ENCODE peak calls at places on chromosomes 3 and 15, in ten cellular contexts. H is heart left ventricle, P is K562, R is NT2/D1, F is PC-9, M is mesenchymal stem cell, U is osteoblast, T is brain microvascular endothelial cell, B is lung, Y is aorta. E is an unnamed sample. For H3K36me3, the result is how much of the 10 kb centered on the place peaks cover.

GRCh38 chr15:90055182-90055581 is 47.1 kb downstream of the IDH2 start:
- DNase-seq in H (no peak), P (no peak), R (no peak), F (no peak), M (no peak), U (no peak), T (no peak), B (no peak), Y (no peak), E (no peak)

GRCh38 chr3:197800379-197800778 is 9.3 kb downstream of the LRCH3 start:
- DNase-seq in H (no peak), P (no peak), R (no peak), F (no peak), M (peak), U (peak), T (no peak), B (no peak), Y (no peak), E (no peak)

GRCh38 chr3:128807186-128807830 is 72.1 kb upstream of the ACAD9 start:
- DNase-seq in H (no peak), P (no peak), R (no peak), F (no peak), M (no peak), U (no peak), T (no peak), B (no peak), Y (no peak), E (no peak)

GRCh38 chr15:23518104-23518503 is 47.4 kb upstream of the MKRN3 start:
- DNase-seq in H (no peak), P (no peak), R (no peak), F (no peak), M (no peak), U (no peak), T (no peak), B (no peak), Y (no peak), E (no peak)

GRCh38 chr3:54120657-54121403 is 1.5 kb upstream of the CACNA2D3 start:
- DNase-seq in H (no peak), P (no peak), R (no peak), F (no peak), M (no peak), U (peak), T (no peak), B (no peak), Y (no peak), E (no peak)

GRCh38 chr3:47780727-47781325 is 867 bp downstream of the SMARCC1 start:
- DNase-seq in H (no peak), P (no peak), R (no peak), F (no peak), M (peak), U (no peak), T (no peak), B (no peak), Y (no peak), E (no peak)

GRCh38 chr15:78083687-78084358 is 6.3 kb upstream of the TBC1D2B start:
- DNase-seq in H (no peak), P (no peak), R (no peak), F (no peak), M (peak), U (peak), T (no peak), B (no peak), Y (peak), E (no peak)

GRCh38 chr15:44775923-44776322 is 39.6 kb downstream of the TRIM69 start:
- DNase-seq in H (no peak), P (no peak), R (no peak), F (no peak), M (peak), U (no peak), T (no peak), B (no peak), Y (no peak), E (no peak)

GRCh38 chr3:136067211-136067610 is 101.7 kb downstream of the PPP2R3A start:
- DNase-seq in H (no peak), P (no peak), R (no peak), F (no peak), M (no peak), U (no peak), T (no peak), B (no peak), Y (no peak), E (no peak)

GRCh38 chr3:15102256-15102655 is 3.3 kb upstream of the RBSN start:
- DNase-seq in H (peak), P (no peak), R (no peak), F (peak), M (no peak), U (no peak), T (no peak), B (peak), Y (peak), E (no peak)

GRCh38 chr3:56557815-56558170 is 818 bp downstream of the CCDC66 start:
- DNase-seq in H (no peak), P (no peak), R (no peak), F (no peak), M (no peak), U (peak), T (no peak), B (no peak), Y (no peak), E (no peak)

GRCh38 chr15:36951747-36952247 is 148.6 kb downstream of the MEIS2 start:
- DNase-seq in H (no peak), P (peak), R (no peak), F (no peak), M (peak), U (no peak), T (no peak), B (no peak), Y (no peak), E (peak)

GRCh38 chr3:101119535-101119934 is 126.3 kb upstream of the ABI3BP start:
- DNase-seq in H (no peak), P (no peak), R (no peak), F (no peak), M (peak), U (peak), T (peak), B (no peak), Y (no peak), E (no peak)

GRCh38 chr15:43067717-43068461 is 37.9 kb downstream of the UBR1 start:
- DNase-seq in H (no peak), P (no peak), R (peak), F (no peak), M (peak), U (peak), T (peak), B (no peak), Y (no peak), E (no peak)

GRCh38 chr3:71685686-71686085 is 39.5 kb downstream of the EIF4E3 start:
- DNase-seq in H (no peak), P (no peak), R (no peak), F (no peak), M (no peak), U (no peak), T (no peak), B (no peak), Y (no peak), E (no peak)

GRCh38 chr3:57691411-57692133 is 1.3 kb downstream of the DENND6A start:
- DNase-seq in H (no peak), P (peak), R (no peak), F (no peak), M (peak), U (no peak), T (no peak), B (no peak), Y (no peak), E (no peak)

GRCh38 chr3:7977245-7978103 is 524.1 kb upstream of the LMCD1 start:
- DNase-seq in H (no peak), P (no peak), R (no peak), F (no peak), M (no peak), U (no peak), T (peak), B (no peak), Y (no peak), E (no peak)

GRCh38 chr3:67362686-67363085 is 291.7 kb downstream of the SUCLG2 start:
- DNase-seq in H (no peak), P (peak), R (peak), F (peak), M (no peak), U (no peak), T (peak), B (no peak), Y (no peak), E (no peak)

GRCh38 chr15:58842713-58843396 is 71.8 kb downstream of the MINDY2 start:
- DNase-seq in H (no peak), P (peak), R (no peak), F (no peak), M (no peak), U (no peak), T (no peak), B (no peak), Y (no peak), E (no peak)

GRCh38 chr15:33778911-33779310 is 189.4 kb upstream of the CHRM5 start:
- DNase-seq in H (no peak), P (no peak), R (no peak), F (no peak), M (no peak), U (no peak), T (no peak), B (no peak), Y (no peak), E (no peak)

GRCh38 chr3:136093771-136094170 is 102.4 kb downstream of the MSL2 start:
- DNase-seq in H (no peak), P (no peak), R (no peak), F (no peak), M (no peak), U (no peak), T (peak), B (no peak), Y (no peak), E (no peak)

GRCh38 chr3:133384331-133385027 is 15.4 kb upstream of the BFSP2 start:
- DNase-seq in H (peak), P (peak), R (peak), F (peak), M (peak), U (peak), T (peak), B (peak), Y (no peak), E (peak)

GRCh38 chr3:162718697-162719096 is 1222.1 kb downstream of the OTOL1 start:
- DNase-seq in H (no peak), P (no peak), R (no peak), F (no peak), M (no peak), U (no peak), T (peak), B (no peak), Y (no peak), E (no peak)

GRCh38 chr3:142115927-142116668 is 33.2 kb downstream of the TFDP2 start:
- DNase-seq in H (no peak), P (no peak), R (no peak), F (no peak), M (no peak), U (no peak), T (no peak), B (no peak), Y (no peak), E (no peak)

GRCh38 chr3:139797724-139798343 is 120.1 kb upstream of the NMNAT3 start:
- DNase-seq in H (peak), P (peak), R (peak), F (peak), M (peak), U (no peak), T (peak), B (no peak), Y (no peak), E (no peak)

GRCh38 chr3:35081902-35082301 is 557.4 kb upstream of the ARPP21 start:
- DNase-seq in H (no peak), P (no peak), R (no peak), F (no peak), M (no peak), U (no peak), T (no peak), B (no peak), Y (no peak), E (no peak)

GRCh38 chr15:89888214-89888804 is 5.5 kb downstream of the AP3S2 start:
- DNase-seq in H (no peak), P (peak), R (no peak), F (peak), M (peak), U (peak), T (peak), B (no peak), Y (no peak), E (no peak)

GRCh38 chr15:36050899-36051298 is 504.9 kb upstream of the DPH6 start:
- DNase-seq in H (no peak), P (no peak), R (no peak), F (no peak), M (no peak), U (no peak), T (no peak), B (no peak), Y (no peak), E (no peak)

GRCh38 chr3:27746838-27747237 is 24.7 kb upstream of the EOMES start:
- DNase-seq in H (no peak), P (no peak), R (no peak), F (no peak), M (no peak), U (no peak), T (no peak), B (no peak), Y (no peak), E (no peak)

GRCh38 chr15:69422336-69422895 is 8.3 kb downstream of the KIF23 start:
- DNase-seq in H (no peak), P (no peak), R (no peak), F (no peak), M (no peak), U (no peak), T (no peak), B (no peak), Y (no peak), E (no peak)

GRCh38 chr15:82730022-82730530 is 20.4 kb upstream of the AP3B2 start:
- DNase-seq in H (no peak), P (no peak), R (no peak), F (no peak), M (no peak), U (no peak), T (no peak), B (no peak), Y (no peak), E (no peak)

GRCh38 chr3:119695480-119695879 is 7.3 kb upstream of the CFAP91 start:
- DNase-seq in H (no peak), P (peak), R (no peak), F (no peak), M (no peak), U (peak), T (no peak), B (no peak), Y (no peak), E (no peak)

GRCh38 chr3:71156062-71156665 is 427.4 kb downstream of the FOXP1 start:
- DNase-seq in H (no peak), P (no peak), R (no peak), F (peak), M (no peak), U (no peak), T (no peak), B (no peak), Y (no peak), E (no peak)

GRCh38 chr3:163056874-163057497 is 1560.4 kb downstream of the OTOL1 start:
- DNase-seq in H (no peak), P (peak), R (peak), F (peak), M (peak), U (no peak), T (peak), B (peak), Y (no peak), E (peak)

GRCh38 chr3:123246846-123247245 is 45.1 kb downstream of the SEC22A start:
- DNase-seq in H (no peak), P (no peak), R (no peak), F (no peak), M (no peak), U (no peak), T (no peak), B (no peak), Y (no peak), E (no peak)

GRCh38 chr15:92979011-92979701 is 79.0 kb downstream of the CHD2 start:
- DNase-seq in H (no peak), P (no peak), R (no peak), F (no peak), M (no peak), U (peak), T (no peak), B (no peak), Y (no peak), E (peak)

GRCh38 chr15:92989469-92989868 is 89.3 kb downstream of the CHD2 start:
- DNase-seq in H (no peak), P (no peak), R (no peak), F (no peak), M (no peak), U (no peak), T (no peak), B (no peak), Y (no peak), E (no peak)

GRCh38 chr15:92981333-92981732 is 81.2 kb downstream of the CHD2 start:
- DNase-seq in H (no peak), P (no peak), R (no peak), F (peak), M (no peak), U (peak), T (no peak), B (no peak), Y (no peak), E (peak)

GRCh38 chr15:92984161-92984560 is 84.0 kb downstream of the CHD2 start:
- DNase-seq in H (no peak), P (no peak), R (no peak), F (no peak), M (no peak), U (no peak), T (no peak), B (no peak), Y (no peak), E (no peak)
- H3K36me3 ChIP-seq in H (half or more), P (half or more), R (half or more), F (half or more), M (half or more), U (half or more), T (half or more), B (half or more), Y (under half), E (half or more)

GRCh38 chr15:74024687-74025086 is 30.2 kb downstream of the PML start:
- DNase-seq in H (no peak), P (no peak), R (no peak), F (no peak), M (no peak), U (no peak), T (no peak), B (no peak), Y (peak), E (no peak)
- H3K36me3 ChIP-seq in H (half or more), P (half or more), R (half or more), F (under half), M (half or more), U (half or more), T (under half), B (under half), Y (under half), E (under half)

DNA sequence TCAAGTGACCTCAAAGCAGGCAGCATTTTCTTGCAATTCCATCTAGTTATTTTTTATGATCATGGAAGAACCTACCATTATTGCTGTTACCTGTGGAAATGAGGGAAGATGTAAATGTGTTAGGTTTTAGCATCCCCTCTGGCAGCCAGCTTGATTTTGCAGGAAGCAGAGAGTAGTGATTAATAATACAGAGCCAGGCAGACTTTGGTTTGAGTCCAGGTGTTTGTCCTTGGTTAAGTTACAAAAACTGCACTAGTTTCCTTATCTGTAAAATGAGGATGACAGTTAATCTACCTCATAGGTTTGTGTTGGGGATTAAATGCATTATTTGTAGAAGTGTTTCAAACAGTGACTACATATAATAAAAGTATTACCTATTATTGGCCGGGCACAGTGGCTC is 6.7 kb upstream of the ZNF621 start:
- DNase-seq in H (no peak), P (no peak), R (no peak), F (no peak), M (no peak), U (no peak), T (no peak), B (no peak), Y (no peak), E (no peak)
- H3K36me3 ChIP-seq in H (under half), P (under half), R (under half), F (under half), M (under half), U (under half), T (under half), B (under half), Y (under half), E (under half)

GRCh38 chr3:113736548-113737089 is 9.4 kb downstream of the NAA50 start:
- DNase-seq in H (no peak), P (peak), R (peak), F (peak), M (peak), U (peak), T (peak), B (no peak), Y (no peak), E (no peak)
- H3K36me3 ChIP-seq in H (under half), P (half or more), R (under half), F (under half), M (under half), U (under half), T (under half), B (under half), Y (under half), E (under half)

GRCh38 chr3:33383951-33384350 is 56.3 kb downstream of the UBP1 start:
- DNase-seq in H (no peak), P (no peak), R (no peak), F (no peak), M (no peak), U (no peak), T (no peak), B (no peak), Y (no peak), E (no peak)

GRCh38 chr3:33388374-33389100 is 51.7 kb downstream of the UBP1 start:
- DNase-seq in H (no peak), P (no peak), R (no peak), F (no peak), M (no peak), U (no peak), T (no peak), B (no peak), Y (no peak), E (no peak)

GRCh38 chr3:33386631-33387030 is 53.6 kb downstream of the UBP1 start:
- DNase-seq in H (no peak), P (no peak), R (no peak), F (no peak), M (no peak), U (no peak), T (no peak), B (no peak), Y (no peak), E (no peak)

GRCh38 chr3:33389908-33390307 is 50.3 kb downstream of the UBP1 start:
- DNase-seq in H (no peak), P (no peak), R (no peak), F (no peak), M (no peak), U (no peak), T (no peak), B (no peak), Y (no peak), E (no peak)

DNA sequence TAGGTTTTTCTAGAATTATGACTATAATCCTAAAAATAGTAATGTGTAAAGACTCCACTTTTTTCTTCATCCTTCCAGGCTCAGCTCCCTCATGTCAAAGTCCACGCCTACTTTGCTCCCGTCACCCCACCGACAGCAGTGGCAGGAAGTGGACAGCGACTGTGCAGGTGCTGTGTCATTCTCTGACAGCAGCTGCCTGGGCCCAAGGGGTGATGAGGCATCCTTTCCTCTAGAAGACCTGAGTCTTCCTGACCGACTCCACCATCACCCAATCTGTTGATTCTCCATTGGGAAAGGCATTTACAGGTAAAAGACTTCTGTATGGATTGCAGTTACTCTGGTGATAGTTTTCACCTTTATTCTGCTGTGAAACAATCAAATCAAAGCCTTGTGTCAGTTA is 54.8 kb downstream of the UBP1 start:
- DNase-seq in H (no peak), P (peak), R (no peak), F (no peak), M (no peak), U (no peak), T (no peak), B (no peak), Y (no peak), E (no peak)
- H3K36me3 ChIP-seq in H (half or more), P (under half), R (half or more), F (under half), M (half or more), U (half or more), T (half or more), B (under half), Y (under half), E (under half)

GRCh38 chr3:52663098-52663497 is 22.6 kb downstream of the PBRM1 start:
- DNase-seq in H (no peak), P (no peak), R (no peak), F (no peak), M (no peak), U (no peak), T (no peak), B (no peak), Y (no peak), E (no peak)
- H3K36me3 ChIP-seq in H (half or more), P (under half), R (half or more), F (under half), M (half or more), U (half or more), T (under half), B (under half), Y (under half), E (under half)

GRCh38 chr3:127615631-127616305 is 13.2 kb upstream of the PODXL2 start:
- DNase-seq in H (no peak), P (no peak), R (no peak), F (no peak), M (no peak), U (peak), T (no peak), B (no peak), Y (peak), E (no peak)
- H3K36me3 ChIP-seq in H (under half), P (half or more), R (half or more), F (under half), M (under half), U (under half), T (under half), B (under half), Y (under half), E (under half)

GRCh38 chr3:12829886-12830784 is 11.2 kb downstream of the RPL32 start:
- DNase-seq in H (no peak), P (peak), R (no peak), F (no peak), M (no peak), U (no peak), T (no peak), B (no peak), Y (no peak), E (no peak)
- H3K36me3 ChIP-seq in H (half or more), P (half or more), R (half or more), F (under half), M (half or more), U (under half), T (under half), B (under half), Y (under half), E (under half)

GRCh38 chr15:85730001-85730820 is 64.5 kb downstream of the KLHL25 start:
- DNase-seq in H (peak), P (peak), R (peak), F (peak), M (peak), U (no peak), T (peak), B (no peak), Y (no peak), E (peak)
- H3K36me3 ChIP-seq in H (half or more), P (under half), R (half or more), F (under half), M (half or more), U (under half), T (under half), B (half or more), Y (under half), E (under half)